ENCODE peak calls at places on chromosomes 6 and 20, in five cellular contexts. X is lower lobe of right lung; H is CD4-positive, CD25-positive, alpha-beta regulatory T cell; O is HCT116; Q is keratinocyte. G is an unnamed sample.
A peak's percentile ranks its signal among the peaks of the same experiment; 100 is the strongest.

GRCh38 chr20:21280496-21281016 is 22.6 kb upstream of the XRN2 start:
- DNase-seq in X (no peak), H (no peak), O (no peak), Q (no peak), G (no peak)

GRCh38 chr6:1538810-1539482 is 70.8 kb upstream of the FOXC1 start:
- DNase-seq in X (no peak), H (no peak), O (no peak), Q (no peak), G (no peak)

GRCh38 chr20:17870063-17870740 is 98.4 kb downstream of the SNX5 start:
- DNase-seq in X (no peak), H (no peak), O (no peak), Q (no peak), G (no peak)

GRCh38 chr6:75850026-75850385 is 101.0 kb downstream of the MYO6 start:
- DNase-seq in X (no peak), H (no peak), O (no peak), Q (no peak), G (no peak)

GRCh38 chr6:41967312-41968287 is 26.0 kb upstream of the CCND3 start:
- DNase-seq in X (no peak), H (no peak), O (peak; percentile 63), Q (no peak), G (no peak)

GRCh38 chr6:511488-512137 is 120.1 kb downstream of the IRF4 start:
- DNase-seq in X (no peak), H (no peak), O (no peak), Q (no peak), G (no peak)

GRCh38 chr6:168418151-168418551 is 22.8 kb upstream of the SMOC2 start:
- DNase-seq in X (no peak), H (no peak), O (no peak), Q (no peak), G (no peak)

GRCh38 chr6:66183982-66184555 is 477.0 kb upstream of the EYS start:
- DNase-seq in X (no peak), H (no peak), O (no peak), Q (no peak), G (no peak)

GRCh38 chr20:38277285-38277684 is 16.8 kb upstream of the KIAA1755 start:
- DNase-seq in X (no peak), H (no peak), O (no peak), Q (no peak), G (peak; percentile 64)

GRCh38 chr20:309306-309840 is 12.0 kb downstream of the ZCCHC3 start:
- DNase-seq in X (no peak), H (no peak), O (no peak), Q (no peak), G (peak; percentile 18)

GRCh38 chr6:139371421-139372253 is 2.8 kb downstream of the CITED2 start:
- DNase-seq in X (no peak), H (no peak), O (no peak), Q (no peak), G (no peak)

GRCh38 chr6:112243861-112244415 is 10.4 kb downstream of the LAMA4 start:
- DNase-seq in X (no peak), H (no peak), O (no peak), Q (no peak), G (no peak)

GRCh38 chr20:4065405-4065841 is 50.1 kb upstream of the RNF24 start:
- DNase-seq in X (no peak), H (no peak), O (no peak), Q (no peak), G (no peak)

DNA sequence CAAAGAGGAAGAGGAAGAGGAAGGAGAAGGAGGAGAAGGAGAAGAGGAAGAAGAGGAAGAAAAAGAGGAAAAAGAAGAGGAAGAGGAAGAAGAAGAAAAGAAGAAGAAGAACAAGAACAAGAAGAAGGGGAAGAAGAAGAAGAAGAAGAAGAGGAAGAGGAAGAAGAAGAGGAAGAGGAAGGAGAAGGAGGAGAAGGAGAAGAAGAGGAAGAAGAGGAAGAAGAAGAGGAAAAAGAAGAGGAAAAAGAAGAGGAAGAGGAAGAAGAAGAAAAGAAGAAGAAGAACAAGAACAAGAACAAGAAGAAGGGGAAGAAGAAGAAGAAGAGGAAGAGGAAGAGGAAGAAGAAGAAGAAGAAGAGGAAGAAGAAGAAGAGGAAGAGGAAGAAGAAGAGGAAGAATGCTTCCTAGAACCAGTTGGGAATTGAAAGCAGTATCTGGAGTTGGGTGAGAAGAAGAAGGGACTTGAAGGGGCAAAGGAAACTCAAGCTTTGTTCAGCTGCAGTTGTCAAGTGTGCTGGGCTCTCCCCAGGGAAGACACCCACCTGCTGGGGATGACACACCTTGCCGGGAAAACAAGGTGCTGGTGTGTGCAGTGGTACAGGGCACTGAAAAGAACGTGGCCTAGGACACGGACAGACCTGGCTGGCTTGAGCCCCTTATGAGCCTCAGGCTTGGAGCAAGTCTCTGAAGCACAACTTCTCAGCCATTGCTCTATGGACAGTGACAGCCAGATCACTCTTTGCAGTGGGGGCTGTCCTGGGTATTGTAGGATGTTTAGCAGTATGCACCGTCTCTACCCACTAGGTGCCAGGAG is 30.1 kb upstream of the ARFGEF2 start:
- DNase-seq in X (no peak), H (no peak), O (no peak), Q (no peak), G (no peak)
- H3K27ac ChIP-seq in X (no peak overlapping the region), H (no peak overlapping the region), O (no peak overlapping the region), Q (no peak overlapping the region), G (no peak overlapping the region)

DNA sequence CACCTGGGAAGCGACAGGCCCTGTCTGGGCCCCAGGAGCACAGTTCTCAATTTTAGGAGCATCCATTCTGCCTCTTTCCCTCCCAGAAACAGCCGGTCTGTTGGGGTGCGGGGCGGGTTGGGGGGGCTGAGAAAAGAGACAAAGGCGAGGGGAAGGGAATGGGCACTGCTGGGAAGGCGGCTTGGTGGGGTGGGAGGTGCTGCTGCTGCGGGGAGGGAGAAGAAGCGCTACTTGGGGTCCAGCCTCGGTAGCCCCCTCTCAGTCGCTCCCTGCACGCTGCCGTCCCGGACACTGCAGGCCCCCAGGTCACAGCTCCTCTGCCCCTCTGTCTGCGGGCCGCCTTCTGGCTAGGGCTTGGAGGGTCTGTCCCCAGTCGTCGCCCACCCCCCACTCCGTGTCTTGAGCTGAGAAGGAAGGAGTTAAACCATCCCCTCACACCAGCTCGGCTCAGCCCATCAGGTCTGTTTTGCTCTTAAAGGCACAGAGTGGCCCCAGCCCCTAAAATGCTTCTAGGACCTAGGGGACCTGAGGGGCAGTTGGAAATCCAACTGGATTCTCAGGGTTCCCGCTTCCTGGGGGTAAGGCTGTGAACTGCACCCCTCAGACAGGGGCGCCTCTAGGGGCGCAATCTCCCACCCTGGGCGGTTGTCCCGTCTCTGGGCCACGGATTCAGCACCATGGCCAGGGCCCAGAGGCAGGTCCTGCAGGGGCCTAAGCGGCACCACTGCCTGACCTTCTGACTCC is 740 bp downstream of the GDAP1L1 start:
- DNase-seq in X (no peak), H (no peak), O (no peak), Q (no peak), G (peak; percentile 20)
- H3K4me3 ChIP-seq in X (no peak overlapping the region), H (no peak overlapping the region), O (no peak overlapping the region), Q (no peak overlapping the region), G (no peak overlapping the region)

GRCh38 chr6:33744895-33745546 is 1.7 kb downstream of the IP6K3 start:
- DNase-seq in X (no peak), H (no peak), O (no peak), Q (no peak), G (no peak)

GRCh38 chr6:33746651-33747100 is at the start of gene IP6K3:
- DNase-seq in X (no peak), H (no peak), O (no peak), Q (no peak), G (peak; percentile 55)

GRCh38 chr6:33745558-33745957 is 1.1 kb downstream of the IP6K3 start:
- DNase-seq in X (no peak), H (no peak), O (no peak), Q (no peak), G (peak; percentile 15)

GRCh38 chr6:33747823-33748222 is 1.1 kb upstream of the IP6K3 start:
- DNase-seq in X (no peak), H (no peak), O (no peak), Q (no peak), G (no peak)

GRCh38 chr6:33746036-33746600 is 587 bp downstream of the IP6K3 start:
- DNase-seq in X (no peak), H (no peak), O (no peak), Q (no peak), G (peak; percentile 87)
- H3K4me1 ChIP-seq in X (peaks cover 11% of the 10 kb centered on the region), H (no peaks in the 10 kb centered on the region), O (peaks cover 2% of the 10 kb centered on the region), Q (peaks cover 16% of the 10 kb centered on the region), G (peaks cover 35% of the 10 kb centered on the region)

GRCh38 chr6:79711167-79711566 is 80.0 kb downstream of the SH3BGRL2 start:
- DNase-seq in X (no peak), H (no peak), O (no peak), Q (no peak), G (no peak)
- H3K27ac ChIP-seq in X (no peak overlapping the region), H (no peak overlapping the region), O (no peak overlapping the region), Q (no peak overlapping the region), G (no peak overlapping the region)

GRCh38 chr20:48984575-48985219 is 61.4 kb upstream of the CSE1L start:
- DNase-seq in X (no peak), H (no peak), O (no peak), Q (no peak), G (no peak)

GRCh38 chr20:48986899-48987298 is 59.2 kb upstream of the CSE1L start:
- DNase-seq in X (no peak), H (no peak), O (no peak), Q (no peak), G (no peak)

GRCh38 chr20:48983423-48984400 is 62.2 kb downstream of the ARFGEF2 start:
- DNase-seq in X (no peak), H (no peak), O (no peak), Q (peak; percentile 70), G (no peak)
- H3K4me3 ChIP-seq in X (no peak overlapping the region), H (no peak overlapping the region), O (no peak overlapping the region), Q (no peak overlapping the region), G (no peak overlapping the region)

GRCh38 chr6:134516582-134516981 is 198.7 kb upstream of the SGK1 start:
- DNase-seq in X (no peak), H (no peak), O (no peak), Q (no peak), G (no peak)
- H3K4me1 ChIP-seq in X (peaks cover 62% of the 10 kb centered on the region), H (peaks cover 7% of the 10 kb centered on the region), O (peaks cover 4% of the 10 kb centered on the region), Q (peaks cover 19% of the 10 kb centered on the region), G (peaks cover 17% of the 10 kb centered on the region)